ENCODE peak calls at places on chromosomes 6 and 20, in nine cellular contexts. O is OCI-LY7; W is NB4; A is T47D; V is HFF-Myc; Z is stimulated activated CD4-positive, alpha-beta T cell treated with anti-CD3 and anti-CD28 coated beads, Interleukin-1b, Interleukin-23, amount 100 ng/mL, for 1 hour; U is GM19239; S is non-pigmented ciliary epithelial cell; Q is GM12865. F is an unnamed sample.

GRCh38 chr20:7406671-7407070 is 533.6 kb downstream of the HAO1 start:
- DNase-seq in O (no peak), W (no peak), A (no peak), V (no peak), Z (no peak), U (no peak), S (no peak), Q (no peak), F (no peak)

GRCh38 chr6:912871-913663 is 220.1 kb upstream of the EXOC2 start:
- DNase-seq in O (peak), W (peak), A (peak), V (no peak), Z (no peak), U (no peak), S (peak), Q (peak), F (peak)

GRCh38 chr6:41689171-41690008 is 46.0 kb downstream of the TFEB start:
- DNase-seq in O (no peak), W (peak), A (no peak), V (no peak), Z (no peak), U (no peak), S (no peak), Q (no peak), F (no peak)

GRCh38 chr6:169165031-169165430 is 88.6 kb downstream of the THBS2 start:
- DNase-seq in O (no peak), W (no peak), A (no peak), V (no peak), Z (no peak), U (no peak), S (no peak), Q (no peak), F (peak)

GRCh38 chr6:11609324-11610071 is 71.9 kb downstream of the TMEM170B start:
- DNase-seq in O (no peak), W (no peak), A (peak), V (no peak), Z (no peak), U (no peak), S (peak), Q (no peak), F (peak)

GRCh38 chr6:36349240-36349639 is 12.6 kb upstream of the BNIP5 start:
- DNase-seq in O (peak), W (no peak), A (peak), V (no peak), Z (no peak), U (no peak), S (no peak), Q (no peak), F (no peak)

GRCh38 chr20:17611290-17611539 is 41.3 kb downstream of the DSTN start:
- DNase-seq in O (no peak), W (no peak), A (peak), V (no peak), Z (no peak), U (no peak), S (no peak), Q (no peak), F (no peak)

GRCh38 chr6:81451787-81452186 is 300.7 kb downstream of the TENT5A start:
- DNase-seq in O (no peak), W (peak), A (no peak), V (peak), Z (no peak), U (no peak), S (peak), Q (peak), F (no peak)

GRCh38 chr20:58251979-58252591 is 23.6 kb upstream of the ANKRD60 start:
- DNase-seq in O (no peak), W (peak), A (peak), V (peak), Z (no peak), U (no peak), S (peak), Q (no peak), F (peak)

GRCh38 chr6:166435574-166435973 is 52.8 kb upstream of the MPC1 start:
- DNase-seq in O (no peak), W (peak), A (no peak), V (no peak), Z (no peak), U (no peak), S (no peak), Q (no peak), F (no peak)

GRCh38 chr20:24007758-24008157 is 19.2 kb upstream of the GGTLC1 start:
- DNase-seq in O (no peak), W (no peak), A (no peak), V (no peak), Z (no peak), U (no peak), S (no peak), Q (no peak), F (no peak)

GRCh38 chr6:42212442-42212841 is 5.2 kb downstream of the MRPS10 start:
- DNase-seq in O (no peak), W (no peak), A (no peak), V (no peak), Z (no peak), U (no peak), S (no peak), Q (no peak), F (no peak)

GRCh38 chr6:107712523-107713213 is 111.4 kb downstream of the SCML4 start:
- DNase-seq in O (peak), W (no peak), A (no peak), V (no peak), Z (no peak), U (no peak), S (no peak), Q (peak), F (no peak)

GRCh38 chr6:140960566-140960965 is 1172.2 kb upstream of the GJE1 start:
- DNase-seq in O (no peak), W (no peak), A (no peak), V (no peak), Z (no peak), U (no peak), S (no peak), Q (no peak), F (no peak)

GRCh38 chr20:9617940-9618339 is 103.5 kb downstream of the LAMP5 start:
- DNase-seq in O (no peak), W (peak), A (peak), V (no peak), Z (no peak), U (no peak), S (peak), Q (peak), F (peak)

GRCh38 chr6:100455230-100456124 is 9.2 kb downstream of the SIM1 start:
- DNase-seq in O (no peak), W (no peak), A (no peak), V (no peak), Z (no peak), U (no peak), S (no peak), Q (no peak), F (no peak)

GRCh38 chr6:154932562-154933027 is 62.5 kb upstream of the TIAM2 start:
- DNase-seq in O (no peak), W (peak), A (peak), V (peak), Z (no peak), U (no peak), S (peak), Q (no peak), F (peak)

GRCh38 chr6:5583528-5583927 is 322.2 kb downstream of the FARS2 start:
- DNase-seq in O (no peak), W (no peak), A (no peak), V (no peak), Z (no peak), U (no peak), S (no peak), Q (no peak), F (no peak)

GRCh38 chr20:15252289-15252688 is 914.9 kb upstream of the FLRT3 start:
- DNase-seq in O (no peak), W (no peak), A (no peak), V (no peak), Z (no peak), U (no peak), S (no peak), Q (no peak), F (no peak)

GRCh38 chr20:63738687-63739128 is 868 bp upstream of the SLC2A4RG start:
- DNase-seq in O (peak), W (no peak), A (no peak), V (no peak), Z (no peak), U (no peak), S (no peak), Q (peak), F (no peak)

GRCh38 chr6:110492584-110492983 is 16.2 kb upstream of the SLC22A16 start:
- DNase-seq in O (no peak), W (no peak), A (no peak), V (no peak), Z (no peak), U (no peak), S (no peak), Q (no peak), F (no peak)

GRCh38 chr6:111985202-111985731 is 68.6 kb upstream of the CCN6 start:
- DNase-seq in O (no peak), W (no peak), A (peak), V (no peak), Z (no peak), U (no peak), S (peak), Q (no peak), F (peak)

GRCh38 chr6:1079525-1079924 is 232.4 kb upstream of the FOXQ1 start:
- DNase-seq in O (no peak), W (no peak), A (no peak), V (no peak), Z (no peak), U (no peak), S (no peak), Q (no peak), F (no peak)

GRCh38 chr6:10759312-10759839 is 11.8 kb downstream of the TMEM14B start:
- DNase-seq in O (peak), W (peak), A (peak), V (peak), Z (no peak), U (no peak), S (peak), Q (peak), F (peak)

GRCh38 chr6:10312445-10312844 is 102.4 kb downstream of the TFAP2A start:
- DNase-seq in O (no peak), W (no peak), A (no peak), V (no peak), Z (no peak), U (no peak), S (no peak), Q (no peak), F (no peak)

GRCh38 chr6:81750660-81751387 is 1.7 kb downstream of the TENT5A start:
- DNase-seq in O (no peak), W (peak), A (no peak), V (no peak), Z (no peak), U (no peak), S (no peak), Q (no peak), F (peak)

GRCh38 chr6:144190593-144190992 is 40.3 kb downstream of the STX11 start:
- DNase-seq in O (no peak), W (no peak), A (no peak), V (peak), Z (no peak), U (no peak), S (peak), Q (no peak), F (peak)

GRCh38 chr6:140581601-140582000 is 1207.2 kb upstream of the CITED2 start:
- DNase-seq in O (no peak), W (no peak), A (no peak), V (no peak), Z (no peak), U (no peak), S (no peak), Q (peak), F (no peak)

GRCh38 chr6:56570434-56571359 is 72.0 kb downstream of the DST start:
- DNase-seq in O (peak), W (peak), A (peak), V (no peak), Z (no peak), U (peak), S (no peak), Q (peak), F (no peak)

GRCh38 chr6:97312241-97312640 is 29.2 kb upstream of the MMS22L start:
- DNase-seq in O (no peak), W (no peak), A (no peak), V (no peak), Z (no peak), U (no peak), S (no peak), Q (no peak), F (no peak)

GRCh38 chr6:26029857-26030653 is 57.2 kb upstream of the HFE start:
- DNase-seq in O (peak), W (no peak), A (peak), V (no peak), Z (no peak), U (no peak), S (no peak), Q (no peak), F (no peak)

GRCh38 chr6:89385156-89385667 is 26.9 kb downstream of the RRAGD start:
- DNase-seq in O (no peak), W (peak), A (no peak), V (peak), Z (no peak), U (no peak), S (no peak), Q (peak), F (no peak)

GRCh38 chr20:24665196-24665595 is 195.8 kb downstream of the SYNDIG1 start:
- DNase-seq in O (no peak), W (no peak), A (no peak), V (no peak), Z (no peak), U (no peak), S (no peak), Q (no peak), F (no peak)

F was measured in MG63.